ENCODE peak calls at places on chromosomes 13 and 19, in seven cellular contexts. U, B, C, Z, M, J and Y are unnamed samples. For H3K27me3, the result is how much of the 10 kb centered on the place peaks cover.

GRCh38 chr19:15240539-15240938 is 8.3 kb upstream of the EPHX3 start:
- DNase-seq in U (no peak), B (no peak), C (no peak), Z (no peak), M (no peak), J (no peak), Y (no peak)

GRCh38 chr13:32200741-32201140 is 114.4 kb downstream of the ZAR1L start:
- DNase-seq in U (no peak), B (no peak), C (no peak), Z (peak), M (no peak), J (no peak), Y (no peak)

GRCh38 chr19:57241181-57241580 is 749 bp downstream of the ZNF805 start:
- DNase-seq in U (peak), B (no peak), C (no peak), Z (peak), M (no peak), J (no peak), Y (no peak)

GRCh38 chr19:33311326-33311682 is 9.0 kb upstream of the CEBPA start:
- DNase-seq in U (no peak), B (no peak), C (no peak), Z (no peak), M (no peak), J (peak), Y (no peak)

GRCh38 chr19:33798701-33799111 is 2.0 kb downstream of the KCTD15 start:
- DNase-seq in U (no peak), B (no peak), C (no peak), Z (peak), M (no peak), J (no peak), Y (no peak)

GRCh38 chr13:74136089-74136658 is 2.0 kb upstream of the KLF12 start:
- DNase-seq in U (peak), B (peak), C (peak), Z (peak), M (peak), J (peak), Y (no peak)

GRCh38 chr19:33270769-33271168 is 31.6 kb downstream of the CEBPA start:
- DNase-seq in U (no peak), B (no peak), C (no peak), Z (no peak), M (no peak), J (no peak), Y (no peak)

GRCh38 chr19:50882188-50882587 is 8.9 kb downstream of the KLK2 start:
- DNase-seq in U (no peak), B (no peak), C (no peak), Z (no peak), M (no peak), J (no peak), Y (no peak)

GRCh38 chr19:41774515-41774980 is 19.2 kb downstream of the CEACAM6 start:
- DNase-seq in U (no peak), B (peak), C (no peak), Z (no peak), M (no peak), J (no peak), Y (peak)

GRCh38 chr13:37526710-37527446 is 71.7 kb downstream of the POSTN start:
- DNase-seq in U (peak), B (no peak), C (no peak), Z (peak), M (no peak), J (no peak), Y (no peak)

GRCh38 chr13:91747164-91747563 is 348.7 kb downstream of the GPC5 start:
- DNase-seq in U (no peak), B (no peak), C (no peak), Z (no peak), M (no peak), J (no peak), Y (peak)

GRCh38 chr19:35342430-35342829 is 5.3 kb upstream of the FFAR1 start:
- DNase-seq in U (no peak), B (no peak), C (no peak), Z (no peak), M (no peak), J (no peak), Y (no peak)

GRCh38 chr13:26914624-26915023 is 154.0 kb upstream of the GPR12 start:
- DNase-seq in U (no peak), B (no peak), C (no peak), Z (peak), M (no peak), J (no peak), Y (no peak)

GRCh38 chr19:45179063-45179847 is 671 bp downstream of the BLOC1S3 start:
- DNase-seq in U (no peak), B (peak), C (peak), Z (peak), M (peak), J (peak), Y (peak)

GRCh38 chr13:97928306-97928705 is 25.2 kb upstream of the IPO5 start:
- DNase-seq in U (no peak), B (no peak), C (no peak), Z (no peak), M (no peak), J (no peak), Y (no peak)

GRCh38 chr13:40384976-40385857 is 281.2 kb downstream of the FOXO1 start:
- DNase-seq in U (no peak), B (no peak), C (no peak), Z (peak), M (no peak), J (no peak), Y (no peak)

GRCh38 chr19:44807162-44807561 is 1.7 kb upstream of the BCAM start:
- DNase-seq in U (no peak), B (peak), C (no peak), Z (no peak), M (no peak), J (no peak), Y (peak)

GRCh38 chr19:55368106-55368505 is 2.2 kb downstream of the IL11 start:
- DNase-seq in U (no peak), B (no peak), C (no peak), Z (no peak), M (no peak), J (no peak), Y (no peak)

GRCh38 chr13:39578821-39579291 is 24.1 kb downstream of the LHFPL6 start:
- DNase-seq in U (no peak), B (no peak), C (no peak), Z (no peak), M (no peak), J (no peak), Y (no peak)

GRCh38 chr19:37989855-37990254 is 82.8 kb downstream of the SIPA1L3 start:
- DNase-seq in U (no peak), B (no peak), C (no peak), Z (no peak), M (no peak), J (no peak), Y (no peak)

GRCh38 chr13:43786766-43787517 is at the start of gene ENOX1:
- DNase-seq in U (peak), B (peak), C (no peak), Z (peak), M (peak), J (peak), Y (peak)

GRCh38 chr19:39080431-39080830 is 3.7 kb upstream of the ACP7 start:
- DNase-seq in U (no peak), B (no peak), C (no peak), Z (no peak), M (no peak), J (no peak), Y (no peak)

GRCh38 chr13:111153977-111154332 is 38.8 kb downstream of the ARHGEF7 start:
- DNase-seq in U (peak), B (peak), C (no peak), Z (no peak), M (no peak), J (no peak), Y (no peak)

GRCh38 chr13:95603887-95604533 is 40.5 kb downstream of the DZIP1 start:
- DNase-seq in U (peak), B (no peak), C (no peak), Z (peak), M (peak), J (no peak), Y (no peak)

GRCh38 chr19:40717325-40717879 is 490 bp downstream of the ITPKC start:
- DNase-seq in U (peak), B (peak), C (no peak), Z (peak), M (no peak), J (no peak), Y (peak)

GRCh38 chr19:35000647-35001501 is 751 bp downstream of the GRAMD1A start:
- DNase-seq in U (peak), B (peak), C (peak), Z (peak), M (peak), J (peak), Y (peak)

GRCh38 chr19:19527371-19527656 is 1.4 kb upstream of the YJEFN3 start:
- DNase-seq in U (no peak), B (no peak), C (no peak), Z (no peak), M (peak), J (no peak), Y (no peak)

GRCh38 chr13:111328111-111328802 is 7.8 kb downstream of the TEX29 start:
- DNase-seq in U (no peak), B (no peak), C (no peak), Z (no peak), M (peak), J (no peak), Y (no peak)

GRCh38 chr19:13020002-13020414 is 24.7 kb downstream of the NFIX start:
- DNase-seq in U (no peak), B (no peak), C (no peak), Z (peak), M (no peak), J (no peak), Y (no peak)

GRCh38 chr13:59743195-59743594 is 420.5 kb downstream of the DIAPH3 start:
- DNase-seq in U (no peak), B (no peak), C (no peak), Z (peak), M (no peak), J (no peak), Y (no peak)

GRCh38 chr19:5799247-5800241 is 5.3 kb upstream of the NRTN start:
- DNase-seq in U (no peak), B (no peak), C (no peak), Z (no peak), M (peak), J (no peak), Y (no peak)

GRCh38 chr19:33496016-33496415 is 25.6 kb downstream of the PEPD start:
- DNase-seq in U (no peak), B (peak), C (no peak), Z (no peak), M (no peak), J (no peak), Y (no peak)

GRCh38 chr13:94613051-94613450 is 11.4 kb downstream of the GPR180 start:
- DNase-seq in U (no peak), B (no peak), C (no peak), Z (no peak), M (no peak), J (no peak), Y (no peak)

GRCh38 chr19:45769821-45770191 is 754 bp upstream of the SIX5 start:
- DNase-seq in U (peak), B (no peak), C (peak), Z (no peak), M (peak), J (peak), Y (no peak)

GRCh38 chr19:13974073-13974472 is 21.8 kb downstream of the DCAF15 start:
- DNase-seq in U (no peak), B (peak), C (no peak), Z (no peak), M (no peak), J (no peak), Y (peak)

GRCh38 chr13:74641586-74641985 is 507.4 kb upstream of the KLF12 start:
- DNase-seq in U (peak), B (no peak), C (no peak), Z (peak), M (no peak), J (no peak), Y (no peak)

GRCh38 chr19:48989701-48990291 is 3.3 kb downstream of the GYS1 start:
- DNase-seq in U (no peak), B (no peak), C (no peak), Z (no peak), M (no peak), J (peak), Y (peak)

GRCh38 chr19:30116530-30116929 is 174.5 kb downstream of the URI1 start:
- DNase-seq in U (no peak), B (no peak), C (no peak), Z (no peak), M (no peak), J (no peak), Y (no peak)
- H3K27me3 ChIP-seq in U (under half), B (under half), C (under half), Z (under half), M (under half), J (under half), Y (under half)

GRCh38 chr19:17244618-17245534 is 843 bp downstream of the NR2F6 start:
- DNase-seq in U (no peak), B (peak), C (no peak), Z (no peak), M (peak), J (peak), Y (peak)
- H3K4me3 ChIP-seq in U (peak), B (peak), C (no peak), Z (peak), M (peak), J (peak), Y (peak)

GRCh38 chr19:827314-827709 is 325 bp upstream of the AZU1 start:
- DNase-seq in U (no peak), B (no peak), C (no peak), Z (no peak), M (no peak), J (no peak), Y (no peak)
- H3K27me3 ChIP-seq in U (under half), B (under half), C (under half), Z (under half), M (under half), J (under half), Y (under half)

GRCh38 chr13:57629821-57630235 is 1.7 kb upstream of the PCDH17 start:
- DNase-seq in U (peak), B (peak), C (no peak), Z (peak), M (peak), J (peak), Y (no peak)

GRCh38 chr13:57630661-57631606 is 610 bp upstream of the PCDH17 start:
- DNase-seq in U (peak), B (no peak), C (no peak), Z (peak), M (no peak), J (no peak), Y (no peak)

GRCh38 chr13:57631607-57632275 is at the start of gene PCDH17:
- DNase-seq in U (peak), B (peak), C (no peak), Z (peak), M (peak), J (peak), Y (no peak)

GRCh38 chr13:57627663-57628062 is 3.9 kb upstream of the PCDH17 start:
- DNase-seq in U (no peak), B (no peak), C (no peak), Z (peak), M (no peak), J (no peak), Y (no peak)

GRCh38 chr13:57629391-57629804 is 2.1 kb upstream of the PCDH17 start:
- DNase-seq in U (no peak), B (peak), C (no peak), Z (no peak), M (no peak), J (no peak), Y (no peak)
- H3K4me3 ChIP-seq in U (peak), B (no peak), C (no peak), Z (peak), M (peak), J (peak), Y (no peak)

GRCh38 chr13:112892759-112893569 is 76.0 kb upstream of the MCF2L start:
- DNase-seq in U (no peak), B (no peak), C (no peak), Z (no peak), M (peak), J (peak), Y (peak)

GRCh38 chr13:112893570-112894422 is 75.2 kb upstream of the MCF2L start:
- DNase-seq in U (peak), B (peak), C (no peak), Z (no peak), M (peak), J (peak), Y (peak)

GRCh38 chr13:112895521-112896465 is 73.2 kb upstream of the MCF2L start:
- DNase-seq in U (no peak), B (peak), C (no peak), Z (no peak), M (no peak), J (peak), Y (no peak)

GRCh38 chr13:112894673-112895481 is 74.1 kb upstream of the MCF2L start:
- DNase-seq in U (no peak), B (peak), C (no peak), Z (no peak), M (peak), J (peak), Y (no peak)

GRCh38 chr13:112894423-112894672 is 74.7 kb upstream of the MCF2L start:
- DNase-seq in U (no peak), B (no peak), C (no peak), Z (no peak), M (peak), J (peak), Y (no peak)
- H3K27me3 ChIP-seq in U (under half), B (under half), C (under half), Z (under half), M (under half), J (under half), Y (under half)

DNA sequence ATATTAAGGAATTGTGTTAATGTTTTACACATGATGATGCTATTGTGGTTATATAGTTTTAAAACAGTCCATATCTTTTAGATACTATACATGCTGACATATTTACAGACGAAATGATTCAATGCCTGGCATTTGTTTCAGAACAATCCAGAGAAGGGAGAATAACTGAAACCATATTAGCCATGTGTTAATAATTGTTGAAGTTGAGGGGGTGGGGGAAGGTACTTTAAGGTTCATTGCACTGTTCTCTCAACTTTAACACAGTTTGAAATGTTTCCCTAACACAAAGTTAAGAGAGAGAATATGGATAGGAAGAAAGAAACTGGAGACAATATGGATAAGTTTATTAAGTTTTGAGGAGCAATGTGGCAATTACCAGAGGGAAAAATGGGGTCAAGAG is 5.8 kb downstream of the CRYL1 start:
- DNase-seq in U (no peak), B (no peak), C (no peak), Z (no peak), M (no peak), J (no peak), Y (no peak)
- H3K4me3 ChIP-seq in U (no peak), B (no peak), C (no peak), Z (no peak), M (no peak), J (no peak), Y (no peak)

GRCh38 chr13:99417821-99418662 is 83.2 kb upstream of the TM9SF2 start:
- DNase-seq in U (no peak), B (no peak), C (no peak), Z (peak), M (no peak), J (peak), Y (no peak)

GRCh38 chr13:99416411-99417121 is 84.7 kb upstream of the TM9SF2 start:
- DNase-seq in U (no peak), B (peak), C (no peak), Z (no peak), M (no peak), J (peak), Y (no peak)

GRCh38 chr13:99418663-99419140 is 82.6 kb upstream of the TM9SF2 start:
- DNase-seq in U (no peak), B (no peak), C (no peak), Z (no peak), M (no peak), J (peak), Y (peak)

GRCh38 chr13:99415851-99416331 is 85.4 kb upstream of the TM9SF2 start:
- DNase-seq in U (no peak), B (no peak), C (no peak), Z (no peak), M (no peak), J (peak), Y (no peak)

GRCh38 chr13:99417151-99417820 is 84.0 kb upstream of the TM9SF2 start:
- DNase-seq in U (no peak), B (peak), C (no peak), Z (no peak), M (no peak), J (peak), Y (no peak)
- H3K27me3 ChIP-seq in U (under half), B (under half), C (under half), Z (under half), M (under half), J (under half), Y (under half)

DNA sequence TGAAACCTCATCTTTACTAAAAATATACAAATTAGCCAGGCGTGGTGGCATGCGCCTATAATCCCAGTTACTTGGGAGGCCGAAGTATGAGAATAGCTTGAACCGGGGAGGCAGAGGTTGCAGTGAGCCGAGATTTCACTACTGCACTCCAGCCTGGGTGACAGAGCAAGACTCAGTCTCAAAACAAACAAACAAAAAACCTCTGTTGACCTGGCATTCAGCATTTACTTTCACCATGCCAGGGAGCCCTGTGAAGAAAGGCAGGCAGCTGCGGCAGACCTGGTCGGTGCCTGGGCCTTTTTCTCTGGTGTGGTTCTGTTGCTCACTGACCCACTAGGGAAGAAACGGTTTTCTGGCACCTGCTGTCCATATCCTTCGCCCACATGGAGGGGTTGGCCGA is 49.8 kb downstream of the DNM2 start:
- DNase-seq in U (no peak), B (no peak), C (no peak), Z (no peak), M (no peak), J (no peak), Y (no peak)
- H3K4me3 ChIP-seq in U (no peak), B (no peak), C (no peak), Z (no peak), M (no peak), J (no peak), Y (no peak)

GRCh38 chr19:30221176-30221575 is 151.0 kb upstream of the ZNF536 start:
- DNase-seq in U (no peak), B (no peak), C (no peak), Z (no peak), M (no peak), J (no peak), Y (no peak)
- H3K27me3 ChIP-seq in U (under half), B (under half), C (under half), Z (under half), M (under half), J (under half), Y (under half)